ENCODE peak calls at places on chromosome 19, in seven cellular contexts. R is HepG2, S is K562, N is breast epithelium, T is esophagus muscularis mucosa, Q is GM23338, G is upper lobe of left lung. M is an unnamed sample.

GRCh38 chr19:1131718-1132552 is 28.1 kb downstream of the GPX4 start:
- DNase-seq in T (peak), N (peak), S (peak), G (peak), R (no peak), Q (peak), M (peak)

GRCh38 chr19:58372311-58373133 is 8.3 kb downstream of the ZNF837 start:
- DNase-seq in R (no peak), S (no peak), T (no peak), N (peak), Q (peak), G (peak), M (no peak)

GRCh38 chr19:695350-695949 is at the start of gene PRSS57:
- DNase-seq in G (no peak), N (no peak), S (no peak), Q (no peak), R (no peak), T (no peak), M (no peak)

GRCh38 chr19:1168562-1168873 is 5.5 kb downstream of the SBNO2 start:
- DNase-seq in T (no peak), R (no peak), Q (no peak), G (no peak), N (no peak), S (no peak), M (no peak)

GRCh38 chr19:11160119-11160768 is 4.7 kb upstream of the SPC24 start:
- DNase-seq in N (no peak), Q (no peak), S (peak), G (no peak), R (no peak), T (no peak), M (no peak)

GRCh38 chr19:45444318-45445041 is 20.8 kb upstream of the ERCC1 start:
- DNase-seq in S (peak), T (peak), G (peak), N (peak), R (peak), Q (peak), M (peak)

GRCh38 chr19:52670046-52670445 is 31.9 kb upstream of the ZNF83 start:
- DNase-seq in Q (peak), T (no peak), N (no peak), R (no peak), S (no peak), G (no peak), M (peak)

GRCh38 chr19:7098701-7099596 is 29.4 kb downstream of the ZNF557 start:
- DNase-seq in N (peak), Q (peak), G (peak), T (peak), R (peak), S (peak), M (peak)

GRCh38 chr19:42424345-42424707 is 2.9 kb downstream of the LIPE start:
- DNase-seq in Q (no peak), G (no peak), T (no peak), R (no peak), S (no peak), N (no peak), M (no peak)

GRCh38 chr19:3481241-3482090 is 1.1 kb upstream of the SMIM24 start:
- DNase-seq in R (peak), Q (no peak), T (no peak), G (no peak), S (peak), N (no peak), M (no peak)

GRCh38 chr19:13155472-13156284 is 5.5 kb downstream of the IER2 start:
- DNase-seq in Q (peak), S (peak), G (peak), R (peak), N (peak), T (peak), M (peak)

GRCh38 chr19:39110263-39110967 is 15.2 kb upstream of the PAK4 start:
- DNase-seq in Q (peak), S (peak), G (peak), R (peak), T (no peak), N (peak), M (peak)

GRCh38 chr19:1942078-1942933 is 1.3 kb downstream of the CSNK1G2 start:
- DNase-seq in N (peak), S (no peak), R (peak), G (peak), T (peak), Q (peak), M (peak)

GRCh38 chr19:6697291-6697690 is 23.2 kb downstream of the C3 start:
- DNase-seq in Q (no peak), G (no peak), S (no peak), R (no peak), N (no peak), T (no peak), M (no peak)

GRCh38 chr19:35098413-35099049 is 17.1 kb upstream of the FXYD3 start:
- DNase-seq in T (no peak), Q (no peak), G (no peak), R (no peak), S (no peak), N (peak), M (no peak)

GRCh38 chr19:50460161-50460765 is 16.0 kb upstream of the EMC10 start:
- DNase-seq in Q (peak), S (no peak), N (no peak), T (no peak), R (peak), G (no peak), M (no peak)

GRCh38 chr19:33905937-33906577 is 109.4 kb downstream of the KCTD15 start:
- DNase-seq in T (no peak), R (no peak), N (peak), Q (peak), S (peak), G (peak), M (peak)

GRCh38 chr19:13727798-13728197 is 36.5 kb upstream of the MRI1 start:
- DNase-seq in G (no peak), S (no peak), Q (no peak), N (no peak), T (no peak), R (no peak), M (no peak)

GRCh38 chr19:12665281-12665573 is 1.3 kb downstream of the MAN2B1 start:
- DNase-seq in T (no peak), Q (no peak), R (no peak), S (no peak), G (peak), N (no peak), M (peak)

GRCh38 chr19:13613447-13613846 is 107.2 kb upstream of the CACNA1A start:
- DNase-seq in N (no peak), T (no peak), S (no peak), Q (no peak), G (no peak), R (no peak), M (no peak)

GRCh38 chr19:28465317-28466086 is 747.4 kb downstream of the UQCRFS1 start:
- DNase-seq in R (no peak), T (no peak), N (no peak), S (no peak), G (no peak), Q (no peak), M (no peak)

GRCh38 chr19:45139286-45140143 is 21.3 kb downstream of the NKPD1 start:
- DNase-seq in T (no peak), S (no peak), Q (no peak), G (no peak), R (no peak), N (no peak), M (no peak)

GRCh38 chr19:55096061-55096701 is 20.5 kb downstream of the EPS8L1 start:
- DNase-seq in T (no peak), Q (peak), S (no peak), R (no peak), G (no peak), N (no peak), M (no peak)

GRCh38 chr19:46785054-46785979 is 3.1 kb downstream of the SLC1A5 start:
- DNase-seq in R (no peak), G (no peak), Q (no peak), S (no peak), T (no peak), N (no peak), M (no peak)

GRCh38 chr19:6945733-6946132 is 58.4 kb downstream of the ADGRE1 start:
- DNase-seq in G (no peak), T (no peak), N (no peak), S (no peak), Q (no peak), R (no peak), M (no peak)

GRCh38 chr19:16702123-16702522 is 17.5 kb upstream of the NWD1 start:
- DNase-seq in R (peak), G (peak), N (peak), Q (no peak), S (no peak), T (peak), M (no peak)

GRCh38 chr19:3556978-3557460 is 367 bp downstream of the MFSD12 start:
- DNase-seq in Q (peak), T (no peak), G (peak), R (no peak), N (no peak), S (peak), M (peak)

GRCh38 chr19:33683881-33684549 is 62.3 kb downstream of the CHST8 start:
- DNase-seq in Q (peak), S (no peak), N (no peak), T (no peak), R (peak), G (no peak), M (no peak)

GRCh38 chr19:10292206-10292788 is 2.5 kb downstream of the ICAM5 start:
- DNase-seq in T (no peak), N (peak), G (peak), R (peak), S (peak), Q (peak), M (peak)

GRCh38 chr19:41792513-41793413 is 3.6 kb upstream of the CEACAM3 start:
- DNase-seq in T (no peak), G (peak), N (peak), Q (peak), S (peak), R (peak), M (peak)

GRCh38 chr19:42074513-42075363 is 1.2 kb upstream of the ZNF574 start:
- DNase-seq in Q (peak), S (peak), G (no peak), R (no peak), T (no peak), N (peak), M (peak)

GRCh38 chr19:13839193-13839937 is 37.6 kb upstream of the NANOS3 start:
- DNase-seq in N (peak), T (peak), G (peak), R (no peak), Q (peak), S (peak), M (peak)

GRCh38 chr19:7340959-7341837 is 7.5 kb upstream of the ARHGEF18 start:
- DNase-seq in G (peak), N (peak), S (peak), R (peak), Q (peak), T (peak), M (peak)

GRCh38 chr19:35531291-35531690 is 2.0 kb upstream of the GAPDHS start:
- DNase-seq in R (no peak), N (no peak), S (no peak), Q (no peak), G (no peak), T (no peak), M (no peak)

GRCh38 chr19:53867225-53868090 is at the start of gene MYADM:
- DNase-seq in G (peak), Q (peak), R (peak), S (peak), N (peak), T (peak), M (peak)

GRCh38 chr19:53865523-53865917 is 2.2 kb upstream of the MYADM start:
- DNase-seq in Q (no peak), N (no peak), R (peak), T (no peak), G (no peak), S (no peak), M (no peak)

GRCh38 chr19:53868091-53868891 is 608 bp downstream of the MYADM start:
- DNase-seq in Q (peak), T (no peak), N (peak), G (peak), S (peak), R (peak), M (peak)

GRCh38 chr19:53864308-53864836 is 3.3 kb upstream of the MYADM start:
- DNase-seq in Q (no peak), G (no peak), N (no peak), T (no peak), R (peak), S (peak), M (peak)

GRCh38 chr19:53865918-53866696 is 1.6 kb upstream of the MYADM start:
- DNase-seq in Q (peak), S (peak), T (no peak), R (peak), N (peak), G (peak), M (peak)
- H3K27ac ChIP-seq in Q (peak), S (no peak), T (peak), R (peak), N (peak), G (peak), M (peak)

DNA sequence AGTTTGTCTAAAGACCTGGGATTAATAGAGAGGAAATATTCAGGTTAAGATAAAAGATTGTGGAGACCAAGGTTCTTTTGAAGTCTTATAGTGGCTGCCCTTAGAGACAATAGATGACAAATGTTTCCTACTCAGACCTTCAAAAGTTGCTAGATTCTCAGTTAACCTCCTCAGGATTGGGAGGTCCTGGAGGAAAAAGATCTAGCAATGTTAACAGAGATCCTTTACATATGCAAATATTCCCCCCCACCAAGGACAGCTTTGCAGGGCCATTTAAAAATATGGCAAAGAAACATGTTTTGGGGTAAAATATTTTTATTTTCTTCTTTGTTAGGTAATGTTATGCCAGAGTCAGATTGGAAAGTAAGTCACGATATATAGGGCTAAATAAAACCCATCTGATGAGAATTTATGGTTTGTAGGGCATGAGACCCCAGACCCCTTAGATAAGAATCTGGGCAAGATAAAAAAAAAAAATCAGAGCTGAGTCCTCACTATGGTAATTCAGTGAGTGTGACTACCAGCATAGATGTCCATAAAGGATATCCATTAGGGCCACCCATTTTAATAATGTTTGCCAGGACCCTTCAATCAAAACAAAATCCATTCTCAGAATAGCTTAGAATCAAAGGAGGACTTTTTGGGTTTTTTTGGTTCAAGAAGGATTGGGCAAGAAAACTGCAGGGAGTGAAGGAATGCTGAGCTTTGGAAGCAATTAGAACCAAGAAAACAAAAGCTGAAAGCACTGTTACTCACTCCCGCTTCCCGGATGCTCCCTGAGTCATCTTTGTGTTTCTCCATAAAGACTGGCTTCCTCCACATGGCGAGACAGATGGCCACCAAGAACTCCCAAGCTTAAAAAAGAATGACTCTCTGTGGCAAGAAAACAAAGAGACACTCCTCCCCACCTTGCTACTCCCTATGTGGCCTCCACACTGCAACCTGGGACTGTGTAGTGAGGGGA is 28.2 kb downstream of the VSTM1 start:
- DNase-seq in R (no peak), Q (peak), T (no peak), N (no peak), G (no peak), S (peak), M (no peak)
- TF ChIP-seq POLR2AphosphoS5 in R (no peak), Q (no peak), T (no peak), N (no peak), G (no peak), S (no peak), M (no peak)

DNA sequence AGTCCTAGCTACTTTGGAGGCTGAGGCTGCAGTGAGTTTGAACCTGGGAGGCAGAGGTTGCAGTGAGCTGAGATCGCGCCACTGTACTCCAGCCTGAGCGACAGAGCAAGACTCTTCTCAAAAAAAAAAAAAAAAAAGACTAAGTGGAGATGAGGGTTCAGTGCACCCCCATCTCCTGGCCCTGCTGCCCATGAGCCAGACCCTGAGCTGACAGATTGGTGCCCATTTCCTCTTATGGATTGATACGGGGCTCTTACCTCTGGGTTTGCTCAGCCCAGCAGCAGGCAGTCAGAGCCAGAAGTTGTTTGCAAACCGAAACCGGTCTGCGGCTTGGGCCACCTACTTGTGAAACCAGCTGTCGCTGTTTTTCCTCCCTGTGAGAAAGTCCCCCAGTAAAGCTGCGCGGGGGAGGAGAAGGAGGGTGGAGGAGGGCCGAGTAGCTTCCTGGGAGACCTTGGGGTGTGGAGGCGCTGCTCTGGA is 36.9 kb downstream of the ARRDC2 start:
- DNase-seq in S (peak), T (no peak), N (peak), Q (peak), R (no peak), G (peak), M (peak)
- H3K4me3 ChIP-seq in S (peak), T (peak), N (peak), Q (peak), R (peak), G (peak), M (no peak)

DNA sequence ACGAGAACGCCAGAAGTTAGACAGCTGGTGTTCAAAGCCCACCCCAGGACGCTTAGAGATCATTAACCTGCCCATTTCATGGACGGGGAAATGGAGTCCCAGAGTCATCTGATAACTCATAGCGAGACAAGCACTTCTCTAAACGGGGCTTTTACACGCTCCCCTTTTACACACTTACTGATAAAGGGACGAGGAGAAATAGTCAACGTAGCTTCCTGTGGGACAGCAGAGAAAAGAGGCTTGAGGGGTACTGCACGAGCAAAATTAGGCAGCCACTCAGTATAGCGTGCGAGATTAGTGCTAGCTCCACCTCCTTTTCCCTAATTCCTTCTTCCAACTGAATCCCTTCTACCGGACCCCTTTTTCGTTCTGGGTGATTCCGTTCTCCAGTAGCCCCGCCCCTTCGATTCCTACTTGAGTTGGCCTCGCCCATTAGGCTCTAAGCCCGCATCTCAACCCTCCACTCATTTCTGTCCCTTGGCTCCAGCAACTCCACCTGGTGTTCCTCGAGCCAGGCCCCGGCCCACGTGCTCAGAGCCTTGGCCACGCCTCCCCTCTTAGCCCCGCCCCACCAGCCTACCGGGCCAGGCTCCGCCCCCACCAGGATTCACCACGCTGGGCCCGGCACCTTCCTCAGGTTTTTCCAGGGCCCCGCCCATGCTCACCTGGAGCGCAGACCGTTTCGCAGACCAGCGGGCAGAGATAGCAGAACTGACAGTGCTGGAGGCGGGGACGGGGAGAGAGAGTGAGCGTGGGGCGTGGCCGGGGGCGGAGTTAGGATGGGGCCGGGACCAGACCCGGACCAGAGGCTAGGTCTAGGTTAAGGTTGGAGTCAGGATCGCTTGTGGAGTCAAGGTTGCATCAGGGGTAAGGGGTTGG is 3.6 kb downstream of the HRC start:
- DNase-seq in R (no peak), Q (peak), N (peak), S (peak), G (peak), T (no peak), M (peak)
- H3K27ac ChIP-seq in R (no peak), Q (no peak), N (peak), S (peak), G (peak), T (peak), M (peak)